ENCODE peak calls at places on chromosome 2, in seven cellular contexts. Q is endodermal cell; I is activated naive CD4-positive, alpha-beta T cell treated with anti-CD3 and anti-CD28 coated beads for 36 hours; D is activated CD4-positive, CD25-positive, alpha-beta regulatory T cell; N is stimulated activated CD8-positive, alpha-beta memory T cell treated with anti-CD3 and anti-CD28 coated beads, Interleukin-15, amount 100 ng/mL, for 1 hour; O is T-helper 1 cell; U is stimulated activated CD4-positive, alpha-beta T cell treated with anti-CD3 and anti-CD28 coated beads, Interleukin-12 subunit alpha, Interleukin-12 subunit beta, amount 100 ng/mL, for 4 hours. Z is an unnamed sample.

GRCh38 chr2:55097462-55098410 is 47.5 kb upstream of the RTN4 start:
- DNase-seq in Q (no peak), I (no peak), D (no peak), N (no peak), O (no peak), U (no peak), Z (peak; percentile 55)

GRCh38 chr2:209305746-209306196 is 118.1 kb upstream of the MAP2 start:
- DNase-seq in Q (no peak), I (no peak), D (no peak), N (no peak), O (no peak), U (no peak), Z (no peak)

GRCh38 chr2:158024288-158024898 is 77.3 kb upstream of the UPP2 start:
- DNase-seq in Q (peak; percentile 85), I (peak; percentile 76), D (peak; percentile 18), N (peak; percentile 25), O (peak; percentile 40), U (peak; percentile 56), Z (peak; percentile 66)

GRCh38 chr2:219728993-219729487 is 101.6 kb downstream of the SLC4A3 start:
- DNase-seq in Q (no peak), I (no peak), D (no peak), N (no peak), O (no peak), U (no peak), Z (peak; percentile 42)

GRCh38 chr2:200408428-200409311 is 101.2 kb downstream of the KCTD18 start:
- DNase-seq in Q (peak; percentile 59), I (no peak), D (no peak), N (no peak), O (peak; percentile 8), U (no peak), Z (peak; percentile 76)

GRCh38 chr2:20178404-20179178 is 46.3 kb downstream of the SDC1 start:
- DNase-seq in Q (no peak), I (no peak), D (no peak), N (no peak), O (no peak), U (no peak), Z (no peak)

GRCh38 chr2:120287183-120288015 is 34.7 kb downstream of the RALB start:
- DNase-seq in Q (no peak), I (peak; percentile 58), D (no peak), N (no peak), O (peak; percentile 85), U (peak; percentile 11), Z (peak; percentile 89)

GRCh38 chr2:228522276-228522675 is 340.8 kb upstream of the SPHKAP start:
- DNase-seq in Q (no peak), I (no peak), D (no peak), N (no peak), O (no peak), U (no peak), Z (no peak)

GRCh38 chr2:194867328-194867727 is 789.7 kb upstream of the SLC39A10 start:
- DNase-seq in Q (no peak), I (no peak), D (no peak), N (no peak), O (no peak), U (no peak), Z (no peak)

GRCh38 chr2:95043300-95043786 is 17.8 kb downstream of the MAL start:
- DNase-seq in Q (no peak), I (peak; percentile 83), D (no peak), N (no peak), O (peak; percentile 50), U (no peak), Z (no peak)

GRCh38 chr2:6883448-6884122 is 6.0 kb downstream of the RSAD2 start:
- DNase-seq in Q (no peak), I (no peak), D (no peak), N (no peak), O (no peak), U (no peak), Z (no peak)

GRCh38 chr2:138780451-138780880 is 276 bp upstream of the NXPH2 start:
- DNase-seq in Q (peak; percentile 82), I (no peak), D (no peak), N (no peak), O (no peak), U (no peak), Z (peak; percentile 60)

GRCh38 chr2:129237966-129238725 is 741.3 kb upstream of the RAB6C start:
- DNase-seq in Q (no peak), I (no peak), D (no peak), N (no peak), O (no peak), U (no peak), Z (no peak)

GRCh38 chr2:26144953-26145680 is 27.8 kb upstream of the GAREM2 start:
- DNase-seq in Q (peak; percentile 90), I (peak; percentile 82), D (peak; percentile 6), N (peak; percentile 31), O (peak; percentile 53), U (peak; percentile 56), Z (peak; percentile 76)

GRCh38 chr2:23423873-23424680 is 39.1 kb downstream of the KLHL29 start:
- DNase-seq in Q (peak; percentile 13), I (no peak), D (no peak), N (no peak), O (no peak), U (no peak), Z (no peak)

GRCh38 chr2:237547841-237548416 is 18.4 kb upstream of the PRLH start:
- DNase-seq in Q (peak; percentile 76), I (no peak), D (no peak), N (no peak), O (no peak), U (no peak), Z (no peak)

GRCh38 chr2:163580757-163581156 is 155.1 kb downstream of the FIGN start:
- DNase-seq in Q (no peak), I (no peak), D (no peak), N (no peak), O (no peak), U (no peak), Z (no peak)

GRCh38 chr2:10325278-10326145 is 22.8 kb downstream of the HPCAL1 start:
- DNase-seq in Q (peak; percentile 89), I (no peak), D (no peak), N (no peak), O (no peak), U (no peak), Z (peak; percentile 49)

GRCh38 chr2:17661460-17661859 is 92.2 kb downstream of the SMC6 start:
- DNase-seq in Q (no peak), I (no peak), D (no peak), N (no peak), O (no peak), U (no peak), Z (no peak)

GRCh38 chr2:134774786-134775641 is 56.2 kb upstream of the TMEM163 start:
- DNase-seq in Q (peak; percentile 52), I (no peak), D (no peak), N (no peak), O (no peak), U (no peak), Z (no peak)

GRCh38 chr2:26401739-26402541 is at the start of gene DRC1:
- DNase-seq in Q (peak; percentile 96), I (peak; percentile 15), D (no peak), N (no peak), O (peak; percentile 24), U (no peak), Z (peak; percentile 95)

GRCh38 chr2:150410809-150411208 is 76.7 kb downstream of the RND3 start:
- DNase-seq in Q (peak; percentile 69), I (no peak), D (no peak), N (no peak), O (no peak), U (no peak), Z (peak; percentile 77)

GRCh38 chr2:178865121-178865520 is 57.9 kb upstream of the TTN start:
- DNase-seq in Q (no peak), I (no peak), D (no peak), N (no peak), O (no peak), U (no peak), Z (no peak)

Z was measured in islet precursor cell.